ENCODE peak calls at places on chromosomes 6 and 20, in six cellular contexts. B is H9, E is trophoblast cell, J is mesenchymal stem cell, M is neuronal stem cell, N is H1. Y is an unnamed sample.

GRCh38 chr6:11798538-11798937 is 19.9 kb upstream of the ADTRP start:
- DNase-seq in B (no peak), J (no peak), E (peak; percentile 15), M (no peak), N (no peak), Y (no peak)

GRCh38 chr20:14333734-14334133 is 3.7 kb downstream of the FLRT3 start:
- DNase-seq in B (no peak), E (no peak), N (no peak), J (no peak), M (no peak), Y (no peak)

GRCh38 chr6:36694616-36695015 is 3.0 kb upstream of the RAB44 start:
- DNase-seq in E (no peak), J (no peak), M (no peak), B (no peak), N (no peak), Y (no peak)

GRCh38 chr6:117317261-117317660 is 51.9 kb downstream of the VGLL2 start:
- DNase-seq in E (peak; percentile 71), N (no peak), J (peak; percentile 17), B (no peak), M (no peak), Y (peak; percentile 6)

GRCh38 chr6:119449253-119450156 is 99.9 kb upstream of the MAN1A1 start:
- DNase-seq in M (no peak), E (no peak), N (no peak), B (no peak), J (no peak), Y (no peak)

GRCh38 chr6:143536866-143537691 is 25.6 kb upstream of the FUCA2 start:
- DNase-seq in J (peak; percentile 54), B (peak; percentile 67), M (peak; percentile 47), E (peak; percentile 56), N (peak; percentile 80), Y (peak; percentile 63)

GRCh38 chr6:137820425-137820824 is 46.6 kb upstream of the TNFAIP3 start:
- DNase-seq in B (no peak), J (peak; percentile 55), M (no peak), N (no peak), E (no peak), Y (peak; percentile 74)

GRCh38 chr20:55888655-55889054 is 116.7 kb downstream of the CBLN4 start:
- DNase-seq in M (no peak), E (no peak), J (no peak), N (no peak), B (no peak), Y (no peak)

GRCh38 chr6:17038316-17038715 is 63.5 kb upstream of the STMND1 start:
- DNase-seq in N (no peak), E (no peak), B (no peak), J (peak; percentile 44), M (no peak), Y (peak; percentile 79)

GRCh38 chr20:1776608-1777475 is 118.4 kb upstream of the SIRPA start:
- DNase-seq in M (peak; percentile 88), N (peak; percentile 97), J (peak; percentile 88), B (peak; percentile 84), E (peak; percentile 98), Y (peak; percentile 87)

GRCh38 chr20:25551413-25552210 is 33.7 kb downstream of the NINL start:
- DNase-seq in B (no peak), N (no peak), M (no peak), E (no peak), J (peak; percentile 66), Y (no peak)

GRCh38 chr6:53382421-53382820 is 33.7 kb upstream of the ELOVL5 start:
- DNase-seq in J (no peak), B (no peak), M (no peak), E (no peak), N (no peak), Y (no peak)

GRCh38 chr6:33926451-33926850 is 122.6 kb upstream of the MLN start:
- DNase-seq in B (peak; percentile 71), E (no peak), N (peak; percentile 63), M (no peak), J (peak; percentile 4), Y (no peak)

GRCh38 chr6:121823437-121823851 is 388.0 kb downstream of the GJA1 start:
- DNase-seq in B (peak; percentile 44), E (peak; percentile 97), M (peak; percentile 24), J (peak; percentile 56), N (no peak), Y (peak; percentile 79)

GRCh38 chr20:17613328-17614175 is 43.7 kb downstream of the DSTN start:
- DNase-seq in J (no peak), N (no peak), B (peak; percentile 26), E (peak; percentile 74), M (no peak), Y (no peak)

GRCh38 chr6:158649289-158650143 is at the start of gene SYTL3:
- DNase-seq in B (no peak), N (no peak), J (peak; percentile 75), M (no peak), E (peak; percentile 32), Y (peak; percentile 82)

GRCh38 chr6:44705611-44706010 is 318.1 kb downstream of the CDC5L start:
- DNase-seq in N (no peak), M (no peak), B (no peak), J (no peak), E (no peak), Y (no peak)

GRCh38 chr6:41367700-41368099 is 32.3 kb downstream of the NCR2 start:
- DNase-seq in N (peak; percentile 79), B (peak; percentile 88), M (peak; percentile 67), E (peak; percentile 44), J (peak; percentile 75), Y (peak; percentile 48)

GRCh38 chr20:7113577-7114466 is 346.3 kb downstream of the BMP2 start:
- DNase-seq in B (peak; percentile 71), E (no peak), M (peak; percentile 61), N (peak; percentile 64), J (peak; percentile 35), Y (peak; percentile 1)

GRCh38 chr20:7106910-7107309 is 339.4 kb downstream of the BMP2 start:
- DNase-seq in B (no peak), J (no peak), N (no peak), M (no peak), E (no peak), Y (no peak)

DNA sequence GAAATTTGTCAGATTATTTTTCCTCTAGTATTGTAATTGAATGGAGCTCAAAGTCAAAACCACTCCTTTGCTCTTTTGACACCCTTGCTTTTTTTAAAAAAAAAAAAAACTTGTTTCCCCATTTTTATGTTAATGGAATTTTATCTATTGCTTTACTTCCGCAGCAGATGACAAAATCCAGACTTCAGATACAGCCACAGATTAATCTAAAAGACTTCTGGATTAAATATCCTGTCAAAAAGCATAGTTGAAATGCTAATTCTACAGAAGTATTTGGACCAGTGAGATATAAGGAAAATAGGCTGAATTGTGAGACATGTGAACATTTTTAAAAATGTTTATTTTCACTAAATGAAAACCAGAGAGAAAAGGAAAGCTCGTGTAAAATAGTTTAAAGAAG is 341.4 kb downstream of the BMP2 start:
- DNase-seq in M (no peak), E (no peak), B (no peak), N (no peak), J (no peak), Y (no peak)
- H2BK120ac ChIP-seq in M (no peak overlapping the region), E (no peak overlapping the region), B (no peak overlapping the region), N (no peak overlapping the region), J (no peak overlapping the region), Y (no peak overlapping the region)

DNA sequence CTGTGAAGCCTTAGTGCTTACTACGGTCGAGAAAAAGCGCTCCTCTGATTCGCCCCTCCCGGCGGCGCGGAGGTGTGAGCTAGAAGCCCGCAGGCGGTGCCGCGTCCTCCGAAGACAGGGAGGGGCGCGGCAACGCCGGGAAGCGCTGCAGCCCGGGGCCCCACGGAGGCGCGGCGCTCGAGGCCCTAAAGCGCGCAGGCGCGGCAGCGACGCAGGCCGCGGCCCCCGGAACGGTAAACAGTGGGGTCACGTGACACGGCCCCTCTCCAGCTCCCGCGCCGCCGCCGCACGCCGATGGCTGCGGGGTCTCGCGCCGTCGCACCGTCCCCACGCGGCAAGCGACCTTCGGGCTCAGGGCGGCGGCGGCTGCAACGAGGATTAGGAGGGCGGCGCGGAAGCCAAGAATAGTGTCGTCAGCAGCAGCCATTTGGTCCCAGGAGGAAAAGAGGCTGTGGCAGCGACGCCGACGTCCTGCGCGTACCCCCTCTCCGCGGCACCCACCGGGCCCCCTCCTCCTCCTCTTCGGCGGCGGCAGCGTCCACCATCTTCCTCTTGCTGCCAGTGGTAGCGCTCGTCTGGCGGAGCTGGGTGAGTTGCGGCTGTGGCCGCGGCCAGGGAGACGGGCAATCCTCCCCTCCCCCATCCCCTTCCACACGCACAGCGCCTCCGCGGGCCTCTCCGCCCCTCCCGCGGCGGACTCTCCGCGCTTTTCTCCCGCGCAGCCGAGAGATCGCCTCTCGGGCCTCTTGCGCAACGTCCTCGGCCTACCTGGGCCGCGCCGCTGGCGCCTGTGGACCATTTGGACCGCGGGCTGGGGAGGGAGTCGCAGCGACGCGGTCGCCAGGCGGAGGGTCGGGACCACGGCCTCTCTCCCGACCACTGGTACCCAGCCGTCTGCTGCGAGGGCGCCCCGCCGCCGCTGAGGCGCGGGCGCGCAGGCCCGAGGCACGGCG is at the start of gene PHF3:
- DNase-seq in B (peak; percentile 91), E (peak; percentile 95), N (peak; percentile 87), J (peak; percentile 90), M (peak; percentile 92), Y (peak; percentile 84)
- H2BK120ac ChIP-seq in B (no peak within 1 kb of the TSS), E (peak within 1 kb of the TSS; percentile 60), N (no peak within 1 kb of the TSS), J (peak within 1 kb of the TSS; percentile 95), M (peak within 1 kb of the TSS; percentile 47), Y (peak within 1 kb of the TSS; percentile 69)

DNA sequence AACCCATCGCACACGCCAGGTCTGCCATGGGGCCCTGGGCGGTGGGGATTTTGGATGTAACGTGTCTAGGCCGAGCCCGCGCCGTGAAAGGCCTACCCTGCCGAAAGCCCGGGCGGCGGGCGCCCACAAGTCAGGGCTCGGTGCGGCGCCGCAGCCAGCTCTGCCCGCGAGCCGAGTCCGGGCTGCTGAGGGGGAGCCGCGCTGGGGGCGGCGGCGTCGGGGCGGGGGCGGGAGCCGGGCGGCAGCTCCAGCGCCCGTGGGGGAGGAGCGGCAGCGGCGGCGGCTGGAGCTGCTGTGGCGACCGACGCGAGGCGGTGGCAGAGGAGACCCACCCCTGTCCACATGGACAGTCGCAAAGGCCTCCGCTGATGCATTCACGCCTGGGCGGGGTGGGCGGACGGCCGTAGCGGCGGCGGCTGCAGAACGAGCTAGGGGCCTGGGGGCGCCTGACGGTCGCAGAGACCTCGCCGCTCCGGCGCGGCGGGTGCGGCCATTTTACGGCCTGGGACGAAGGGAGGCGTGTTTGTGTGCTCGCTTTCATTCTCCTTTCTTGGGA is at the start of gene SENP6:
- DNase-seq in M (peak; percentile 82), B (peak; percentile 74), E (peak; percentile 84), J (peak; percentile 87), N (peak; percentile 87), Y (peak; percentile 70)
- H2BK120ac ChIP-seq in M (peak within 1 kb of the TSS; percentile 72), B (peak within 1 kb of the TSS; percentile 94), E (peak within 1 kb of the TSS; percentile 97), J (peak within 1 kb of the TSS; percentile 86), N (no peak within 1 kb of the TSS), Y (peak within 1 kb of the TSS; percentile 96)

GRCh38 chr6:32149932-32150920 is 1.5 kb downstream of the PRRT1 start:
- DNase-seq in E (no peak), N (peak; percentile 78), M (no peak), J (no peak), B (peak; percentile 75), Y (no peak)
- H2BK120ac ChIP-seq in E (no peak overlapping the region), N (no peak overlapping the region), M (peak overlapping the region; percentile 28), J (no peak overlapping the region), B (no peak overlapping the region), Y (no peak overlapping the region)

DNA sequence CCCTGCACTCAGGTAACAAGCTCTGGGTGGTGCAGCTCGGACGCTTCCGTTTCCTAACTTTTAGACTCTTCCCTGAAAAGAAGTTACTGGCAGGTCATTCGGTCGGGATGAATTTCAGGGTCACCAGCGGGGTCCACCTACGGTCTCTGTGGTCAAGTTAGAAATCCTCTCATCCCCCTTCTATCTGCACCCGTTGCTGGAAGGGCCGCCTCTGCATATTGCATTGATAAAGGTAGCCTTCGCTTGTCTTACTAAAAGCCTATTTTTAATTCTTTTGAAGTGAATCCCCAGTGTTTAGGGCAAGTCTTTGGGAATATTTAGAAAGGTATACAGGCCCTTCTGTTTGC is 47.3 kb downstream of the LRRN4 start:
- DNase-seq in B (no peak), N (no peak), M (no peak), J (no peak), E (peak; percentile 7), Y (no peak)
- H2BK120ac ChIP-seq in B (no peak overlapping the region), N (no peak overlapping the region), M (no peak overlapping the region), J (peak overlapping the region; percentile 89), E (peak overlapping the region; percentile 67), Y (no peak overlapping the region)